ENCODE peak calls at places on chromosomes 7 and 10, in five cellular contexts. X, Q, S, U and H are unnamed samples.

GRCh38 chr10:4283841-4284610 is 499.0 kb upstream of the KLF6 start:
- DNase-seq in X (peak), Q (no peak), S (no peak), U (no peak), H (no peak)

GRCh38 chr7:32762321-32762669 is 129.3 kb downstream of the KBTBD2 start:
- DNase-seq in X (no peak), Q (no peak), S (no peak), U (no peak), H (no peak)

GRCh38 chr7:1505731-1506550 is 1.8 kb upstream of the INTS1 start:
- DNase-seq in X (no peak), Q (no peak), S (no peak), U (no peak), H (no peak)

GRCh38 chr7:80134536-80135305 is at the start of gene GNAI1:
- DNase-seq in X (peak), Q (peak), S (peak), U (peak), H (peak)

GRCh38 chr7:65827366-65827765 is 45.5 kb upstream of the VKORC1L1 start:
- DNase-seq in X (peak), Q (no peak), S (no peak), U (peak), H (no peak)

GRCh38 chr10:102682441-102682840 is 31.8 kb downstream of the ARL3 start:
- DNase-seq in X (no peak), Q (no peak), S (no peak), U (no peak), H (no peak)

GRCh38 chr7:154343778-154344412 is 291.7 kb downstream of the DPP6 start:
- DNase-seq in X (no peak), Q (no peak), S (no peak), U (no peak), H (no peak)

GRCh38 chr10:52314007-52314821 is at the start of gene DKK1:
- DNase-seq in X (peak), Q (peak), S (peak), U (no peak), H (peak)

GRCh38 chr7:129401968-129402860 is 32.0 kb upstream of the STRIP2 start:
- DNase-seq in X (no peak), Q (no peak), S (no peak), U (peak), H (no peak)

GRCh38 chr7:29449569-29450260 is 113.9 kb upstream of the PRR15 start:
- DNase-seq in X (no peak), Q (no peak), S (no peak), U (no peak), H (no peak)

GRCh38 chr10:23078114-23078513 is 17.3 kb upstream of the MSRB2 start:
- DNase-seq in X (no peak), Q (no peak), S (no peak), U (no peak), H (no peak)

GRCh38 chr10:10855178-10855577 is 162.5 kb upstream of the CELF2 start:
- DNase-seq in X (no peak), Q (no peak), S (no peak), U (no peak), H (no peak)

GRCh38 chr7:98874942-98875341 is 3.4 kb upstream of the TRRAP start:
- DNase-seq in X (no peak), Q (no peak), S (no peak), U (no peak), H (no peak)

GRCh38 chr7:90626011-90626410 is 29.9 kb downstream of the CDK14 start:
- DNase-seq in X (peak), Q (no peak), S (no peak), U (peak), H (peak)

GRCh38 chr7:154777908-154778307 is 225.0 kb downstream of the PAXIP1 start:
- DNase-seq in X (no peak), Q (no peak), S (no peak), U (no peak), H (no peak)

GRCh38 chr7:144391823-144392255 is 11.7 kb downstream of the NOBOX start:
- DNase-seq in X (peak), Q (peak), S (no peak), U (peak), H (peak)

GRCh38 chr7:134589491-134589941 is 40.6 kb downstream of the AKR1B15 start:
- DNase-seq in X (peak), Q (no peak), S (peak), U (peak), H (peak)

GRCh38 chr10:60380781-60381180 is 8.9 kb downstream of the ANK3 start:
- DNase-seq in X (no peak), Q (no peak), S (no peak), U (no peak), H (no peak)

GRCh38 chr7:137342751-137343482 is 616 bp downstream of the PTN start:
- DNase-seq in X (peak), Q (no peak), S (no peak), U (no peak), H (no peak)

GRCh38 chr10:34507217-34507616 is 307.9 kb downstream of the PARD3 start:
- DNase-seq in X (no peak), Q (no peak), S (no peak), U (no peak), H (no peak)

GRCh38 chr10:122171270-122171669 is 99.8 kb upstream of the BTBD16 start:
- DNase-seq in X (no peak), Q (no peak), S (no peak), U (no peak), H (no peak)

GRCh38 chr7:83305027-83305426 is 142.3 kb upstream of the PCLO start:
- DNase-seq in X (no peak), Q (no peak), S (no peak), U (no peak), H (no peak)